ENCODE peak calls at places on chromosomes 7 and 10, in five cellular contexts. N is T-helper 2 cell; K is aorta; R is H9; Q is stimulated activated CD4-positive, alpha-beta T cell treated with anti-CD3 and anti-CD28 coated beads, Interleukin-1b, Interleukin-23, amount 100 ng/mL, for 24 hours. W is an unnamed sample.

GRCh38 chr7:23017303-23017702 is 3.4 kb upstream of the HYCC1 start:
- DNase-seq in N (no peak), K (no peak), R (no peak), Q (no peak), W (no peak)

GRCh38 chr10:1367938-1368697 is 311.9 kb downstream of the WDR37 start:
- DNase-seq in N (no peak), K (no peak), R (no peak), Q (no peak), W (no peak)

GRCh38 chr10:71631007-71631859 is 88.3 kb downstream of the C10orf105 start:
- DNase-seq in N (no peak), K (no peak), R (no peak), Q (no peak), W (no peak)

GRCh38 chr10:45040921-45041320 is 40.2 kb downstream of the ZNF22 start:
- DNase-seq in N (no peak), K (no peak), R (no peak), Q (no peak), W (no peak)

GRCh38 chr10:103828107-103828506 is 27.3 kb downstream of the SH3PXD2A start:
- DNase-seq in N (no peak), K (no peak), R (no peak), Q (no peak), W (no peak)

GRCh38 chr10:119355930-119356329 is 148.6 kb downstream of the GRK5 start:
- DNase-seq in N (no peak), K (no peak), R (no peak), Q (no peak), W (no peak)

GRCh38 chr7:41045556-41046123 is 657.2 kb downstream of the INHBA start:
- DNase-seq in N (no peak), K (no peak), R (peak; percentile 46), Q (no peak), W (no peak)

GRCh38 chr10:27646194-27646593 is 99.4 kb downstream of the MKX start:
- DNase-seq in N (no peak), K (no peak), R (no peak), Q (no peak), W (no peak)

GRCh38 chr7:47565841-47566240 is 16.1 kb downstream of the TNS3 start:
- DNase-seq in N (no peak), K (no peak), R (no peak), Q (no peak), W (no peak)

GRCh38 chr10:131252586-131253276 is 58.8 kb downstream of the TCERG1L start:
- DNase-seq in N (no peak), K (peak; percentile 67), R (no peak), Q (no peak), W (no peak)

GRCh38 chr10:133165556-133166503 is 5.8 kb downstream of the KNDC1 start:
- DNase-seq in N (no peak), K (peak; percentile 62), R (no peak), Q (no peak), W (no peak)

GRCh38 chr7:100169147-100169850 is 882 bp upstream of the GAL3ST4 start:
- DNase-seq in N (no peak), K (peak; percentile 47), R (no peak), Q (no peak), W (no peak)

GRCh38 chr10:930415-931325 is 835 bp downstream of the LARP4B start:
- DNase-seq in N (peak; percentile 8), K (peak; percentile 79), R (peak; percentile 56), Q (peak; percentile 8), W (peak; percentile 22)

GRCh38 chr10:102334106-102334505 is 61.4 kb upstream of the NFKB2 start:
- DNase-seq in N (no peak), K (no peak), R (no peak), Q (no peak), W (no peak)

GRCh38 chr7:113548137-113548536 is 370.7 kb downstream of the PPP1R3A start:
- DNase-seq in N (no peak), K (no peak), R (no peak), Q (no peak), W (no peak)

GRCh38 chr10:49313501-49314070 is 14.6 kb downstream of the C10orf71 start:
- DNase-seq in N (no peak), K (no peak), R (no peak), Q (no peak), W (no peak)

GRCh38 chr7:51700593-51701215 is 384.1 kb upstream of the COBL start:
- DNase-seq in N (no peak), K (no peak), R (no peak), Q (no peak), W (no peak)